ENCODE peak calls at places on chromosome 6, in ten cellular contexts. One of them, this sample, is unnamed.
A peak's percentile ranks its signal among the peaks of the same experiment; 100 is the strongest.

GRCh38 chr6:6918216-6918983 is 189.4 kb upstream of the RREB1 start:
- DNase-seq in hypothalamus: no peak
- DNase-seq in pons: no peak
- DNase-seq in heart right ventricle: no peak
- DNase-seq in GM03348: peak; percentile 39
- DNase-seq in GDM1: no peak
- DNase-seq in NCI-H2171 treated with DMSO at 0.1 percent for 48 hours: peak; percentile 59
- DNase-seq in GM12865: peak; percentile 89
- DNase-seq in IMR-90: peak; percentile 59
- DNase-seq in NCI-H226: peak; percentile 62
- DNase-seq in this sample: no peak

GRCh38 chr6:89566930-89567634 is 71.5 kb downstream of the LYRM2 start:
- DNase-seq in hypothalamus: peak; percentile 3
- DNase-seq in pons: peak; percentile 9
- DNase-seq in heart right ventricle: no peak
- DNase-seq in GM03348: no peak
- DNase-seq in GDM1: no peak
- DNase-seq in NCI-H2171 treated with DMSO at 0.1 percent for 48 hours: no peak
- DNase-seq in GM12865: no peak
- DNase-seq in IMR-90: no peak
- DNase-seq in NCI-H226: no peak
- DNase-seq in this sample: peak; percentile 77

GRCh38 chr6:44432726-44433125 is 45.2 kb downstream of the CDC5L start:
- DNase-seq in hypothalamus: no peak
- DNase-seq in pons: no peak
- DNase-seq in heart right ventricle: no peak
- DNase-seq in GM03348: no peak
- DNase-seq in GDM1: no peak
- DNase-seq in NCI-H2171 treated with DMSO at 0.1 percent for 48 hours: no peak
- DNase-seq in GM12865: no peak
- DNase-seq in IMR-90: no peak
- DNase-seq in NCI-H226: no peak
- DNase-seq in this sample: no peak

GRCh38 chr6:41917528-41917927 is 3.4 kb downstream of the MED20 start:
- DNase-seq in hypothalamus: no peak
- DNase-seq in pons: no peak
- DNase-seq in heart right ventricle: no peak
- DNase-seq in GM03348: peak; percentile 90
- DNase-seq in GDM1: no peak
- DNase-seq in NCI-H2171 treated with DMSO at 0.1 percent for 48 hours: no peak
- DNase-seq in GM12865: peak; percentile 49
- DNase-seq in IMR-90: peak; percentile 96
- DNase-seq in NCI-H226: peak; percentile 92
- DNase-seq in this sample: no peak

GRCh38 chr6:2232445-2232844 is 13.0 kb downstream of the GMDS start:
- DNase-seq in hypothalamus: no peak
- DNase-seq in pons: no peak
- DNase-seq in heart right ventricle: no peak
- DNase-seq in GM03348: no peak
- DNase-seq in GDM1: no peak
- DNase-seq in NCI-H2171 treated with DMSO at 0.1 percent for 48 hours: no peak
- DNase-seq in GM12865: peak; percentile 66
- DNase-seq in IMR-90: no peak
- DNase-seq in NCI-H226: no peak
- DNase-seq in this sample: no peak

GRCh38 chr6:128280066-128280465 is 240.3 kb downstream of the PTPRK start:
- DNase-seq in hypothalamus: no peak
- DNase-seq in pons: no peak
- DNase-seq in heart right ventricle: no peak
- DNase-seq in GM03348: no peak
- DNase-seq in GDM1: no peak
- DNase-seq in NCI-H2171 treated with DMSO at 0.1 percent for 48 hours: no peak
- DNase-seq in GM12865: no peak
- DNase-seq in IMR-90: no peak
- DNase-seq in NCI-H226: no peak
- DNase-seq in this sample: no peak

GRCh38 chr6:346389-347030 is 45.0 kb upstream of the IRF4 start:
- DNase-seq in hypothalamus: no peak
- DNase-seq in pons: no peak
- DNase-seq in heart right ventricle: no peak
- DNase-seq in GM03348: no peak
- DNase-seq in GDM1: no peak
- DNase-seq in NCI-H2171 treated with DMSO at 0.1 percent for 48 hours: no peak
- DNase-seq in GM12865: no peak
- DNase-seq in IMR-90: peak; percentile 48
- DNase-seq in NCI-H226: no peak
- DNase-seq in this sample: no peak

GRCh38 chr6:127079681-127080080 is 38.8 kb upstream of the RSPO3 start:
- DNase-seq in hypothalamus: no peak
- DNase-seq in pons: no peak
- DNase-seq in heart right ventricle: no peak
- DNase-seq in GM03348: no peak
- DNase-seq in GDM1: no peak
- DNase-seq in NCI-H2171 treated with DMSO at 0.1 percent for 48 hours: no peak
- DNase-seq in GM12865: no peak
- DNase-seq in IMR-90: no peak
- DNase-seq in NCI-H226: no peak
- DNase-seq in this sample: no peak